ENCODE peak calls at places on chromosomes 5 and 9, in six cellular contexts. U, T, D, M, Q and X are unnamed samples.

GRCh38 chr9:3992924-3993323 is 306.9 kb downstream of the GLIS3 start:
- DNase-seq in D (no peak), Q (no peak), T (no peak), U (no peak), M (peak; percentile 68), X (no peak)

GRCh38 chr5:173003360-173003759 is 19.8 kb downstream of the ATP6V0E1 start:
- DNase-seq in D (no peak), Q (no peak), M (no peak), T (no peak), U (no peak), X (no peak)

GRCh38 chr5:14108170-14108996 is 34.8 kb upstream of the TRIO start:
- DNase-seq in M (peak; percentile 91), T (peak; percentile 72), Q (peak; percentile 62), D (peak; percentile 85), U (peak; percentile 78), X (peak; percentile 69)

GRCh38 chr9:12817702-12818101 is 42.9 kb downstream of the LURAP1L start:
- DNase-seq in Q (no peak), T (no peak), M (peak; percentile 55), D (peak; percentile 95), U (no peak), X (no peak)

GRCh38 chr5:132498152-132498551 is 7.6 kb upstream of the IRF1 start:
- DNase-seq in U (no peak), M (peak; percentile 75), Q (no peak), D (peak; percentile 59), T (no peak), X (peak; percentile 71)

GRCh38 chr9:116499986-116500871 is 186.9 kb upstream of the TRIM32 start:
- DNase-seq in Q (no peak), U (peak; percentile 25), M (peak; percentile 71), D (peak; percentile 81), T (peak; percentile 4), X (peak; percentile 92)

GRCh38 chr5:50767588-50767987 is 101.2 kb downstream of the PARP8 start:
- DNase-seq in T (no peak), U (no peak), Q (no peak), D (no peak), M (peak; percentile 41), X (no peak)

GRCh38 chr9:133476036-133476435 is 2.9 kb downstream of the SLC2A6 start:
- DNase-seq in U (no peak), Q (no peak), M (no peak), D (no peak), T (no peak), X (no peak)

GRCh38 chr5:78985407-78986223 is 505 bp upstream of the ARSB start:
- DNase-seq in M (peak; percentile 64), D (peak; percentile 68), Q (peak; percentile 26), T (peak; percentile 87), U (no peak), X (peak; percentile 40)

GRCh38 chr5:170252109-170252508 is 19.3 kb downstream of the C5orf58 start:
- DNase-seq in Q (no peak), T (no peak), D (no peak), U (no peak), M (no peak), X (no peak)

GRCh38 chr9:132216861-132217655 is 55.2 kb downstream of the NTNG2 start:
- DNase-seq in Q (no peak), M (no peak), U (no peak), D (no peak), T (peak; percentile 74), X (no peak)

GRCh38 chr5:126471875-126472537 is 48.8 kb downstream of the GRAMD2B start:
- DNase-seq in T (no peak), Q (no peak), D (peak; percentile 4), U (no peak), M (peak; percentile 88), X (peak; percentile 43)

GRCh38 chr5:22372376-22372775 is 480.8 kb downstream of the CDH12 start:
- DNase-seq in M (peak; percentile 92), Q (no peak), U (no peak), D (no peak), T (no peak), X (peak; percentile 43)

GRCh38 chr5:176784218-176785165 is 25.9 kb upstream of the UNC5A start:
- DNase-seq in D (peak; percentile 86), M (peak; percentile 78), U (no peak), T (no peak), Q (no peak), X (peak; percentile 87)

GRCh38 chr9:121860744-121861143 is 209.3 kb downstream of the DAB2IP start:
- DNase-seq in U (no peak), D (no peak), Q (peak; percentile 70), M (peak; percentile 90), T (no peak), X (peak; percentile 61)

GRCh38 chr5:8538813-8539212 is 669.9 kb downstream of the MTRR start:
- DNase-seq in T (no peak), Q (no peak), U (no peak), M (no peak), D (no peak), X (no peak)

GRCh38 chr9:114484854-114485443 is 20.3 kb downstream of the WHRN start:
- DNase-seq in Q (no peak), T (peak; percentile 88), D (peak; percentile 18), U (peak; percentile 68), M (peak; percentile 87), X (peak; percentile 79)

GRCh38 chr5:97009212-97009898 is 73.5 kb downstream of the LNPEP start:
- DNase-seq in D (no peak), T (peak; percentile 84), M (no peak), U (peak; percentile 11), Q (no peak), X (no peak)

GRCh38 chr9:36504154-36504550 is 68.5 kb upstream of the MELK start:
- DNase-seq in U (no peak), T (no peak), Q (no peak), M (no peak), D (no peak), X (no peak)

GRCh38 chr9:84642618-84643017 is 26.9 kb upstream of the NTRK2 start:
- DNase-seq in T (no peak), D (no peak), Q (no peak), M (no peak), U (no peak), X (no peak)

GRCh38 chr9:4740373-4740622 is 704 bp downstream of the AK3 start:
- DNase-seq in Q (no peak), T (no peak), D (no peak), U (no peak), M (no peak), X (no peak)

GRCh38 chr5:157172408-157172807 is 6.3 kb upstream of the GARIN3 start:
- DNase-seq in T (no peak), D (no peak), U (no peak), M (no peak), Q (no peak), X (no peak)

GRCh38 chr9:80326105-80326504 is 754.3 kb downstream of the TLE4 start:
- DNase-seq in U (no peak), M (no peak), T (no peak), Q (no peak), D (no peak), X (no peak)

GRCh38 chr5:10307206-10308148 is at the start of gene CMBL:
- DNase-seq in M (peak; percentile 48), U (peak; percentile 92), Q (peak; percentile 63), D (peak; percentile 64), T (peak; percentile 20), X (peak; percentile 73)

GRCh38 chr5:110969502-110969901 is 102.0 kb upstream of the TSLP start:
- DNase-seq in Q (no peak), T (no peak), U (no peak), M (no peak), D (no peak), X (no peak)

DNA sequence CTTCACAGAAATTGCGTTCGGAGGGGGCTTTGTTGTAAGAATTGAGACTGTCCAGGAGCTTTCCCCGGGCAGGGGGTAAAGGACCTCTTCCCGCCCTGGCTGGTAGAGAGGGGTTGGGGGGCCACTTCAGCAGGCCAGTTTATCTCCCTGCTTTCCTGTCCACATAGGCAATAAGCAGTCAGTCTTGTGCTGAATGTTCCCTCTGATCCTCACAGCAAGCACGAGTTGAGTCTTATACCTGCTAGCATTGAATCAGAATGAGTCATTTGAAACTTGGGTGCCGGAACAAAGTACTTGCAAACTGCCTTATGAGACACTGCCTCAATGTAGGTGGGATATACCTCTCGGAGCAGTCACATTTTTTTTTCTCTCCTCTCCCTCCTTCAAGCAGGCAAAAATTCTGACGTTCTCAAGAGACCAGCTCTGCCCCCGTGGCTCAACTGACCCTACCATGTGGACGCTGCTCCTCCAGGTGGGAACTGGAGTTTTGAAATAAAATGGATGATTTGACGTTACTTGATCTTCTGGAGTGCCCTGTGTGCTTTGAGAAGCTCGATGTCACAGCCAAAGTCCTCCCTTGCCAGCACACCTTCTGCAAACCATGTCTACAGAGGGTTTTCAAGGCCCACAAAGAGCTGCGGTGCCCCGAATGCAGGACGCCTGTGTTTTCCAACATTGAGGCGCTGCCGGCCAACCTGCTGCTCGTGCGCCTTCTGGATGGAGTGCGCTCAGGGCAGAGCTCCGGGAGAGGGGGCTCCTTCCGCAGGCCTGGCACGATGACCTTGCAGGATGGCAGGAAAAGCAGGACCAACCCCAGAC is 1.3 kb downstream of the SH3RF2 start:
- DNase-seq in T (peak; percentile 27), M (peak; percentile 51), U (no peak), D (peak; percentile 51), Q (no peak), X (peak; percentile 50)
- TF ChIP-seq POLR2A in T (no peak), M (no peak), U (no peak), D (no peak), Q (no peak), X (no peak)

DNA sequence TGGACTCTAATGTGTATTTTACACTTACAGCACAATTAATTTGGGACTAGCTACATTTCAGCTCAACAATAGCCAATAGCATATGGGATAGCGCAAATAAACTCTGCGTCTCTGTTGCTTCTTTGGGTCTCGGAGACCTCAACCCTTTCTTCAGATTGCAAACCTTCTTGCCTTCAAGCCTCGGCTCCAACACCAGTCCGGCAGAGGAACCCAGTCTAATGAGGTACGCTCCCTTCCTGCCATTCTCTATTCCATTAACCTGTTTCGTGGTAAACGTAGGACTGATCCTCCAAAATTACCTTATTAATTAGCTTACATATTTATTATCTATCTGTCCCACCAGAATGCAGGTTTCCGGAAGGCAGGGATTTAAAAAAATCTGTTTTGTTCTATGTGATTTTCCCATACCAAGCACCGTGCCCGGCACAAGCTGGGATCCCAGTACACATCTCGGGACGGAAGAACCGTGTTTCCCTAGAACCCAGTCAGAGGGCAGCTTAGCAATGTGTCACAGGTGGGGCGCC is 525 bp upstream of the DAPK1 start:
- DNase-seq in U (no peak), D (no peak), M (no peak), Q (no peak), T (no peak), X (peak; percentile 43)
- TF ChIP-seq POLR2A in U (no peak), D (no peak), M (no peak), Q (no peak), T (no peak), X (no peak)

DNA sequence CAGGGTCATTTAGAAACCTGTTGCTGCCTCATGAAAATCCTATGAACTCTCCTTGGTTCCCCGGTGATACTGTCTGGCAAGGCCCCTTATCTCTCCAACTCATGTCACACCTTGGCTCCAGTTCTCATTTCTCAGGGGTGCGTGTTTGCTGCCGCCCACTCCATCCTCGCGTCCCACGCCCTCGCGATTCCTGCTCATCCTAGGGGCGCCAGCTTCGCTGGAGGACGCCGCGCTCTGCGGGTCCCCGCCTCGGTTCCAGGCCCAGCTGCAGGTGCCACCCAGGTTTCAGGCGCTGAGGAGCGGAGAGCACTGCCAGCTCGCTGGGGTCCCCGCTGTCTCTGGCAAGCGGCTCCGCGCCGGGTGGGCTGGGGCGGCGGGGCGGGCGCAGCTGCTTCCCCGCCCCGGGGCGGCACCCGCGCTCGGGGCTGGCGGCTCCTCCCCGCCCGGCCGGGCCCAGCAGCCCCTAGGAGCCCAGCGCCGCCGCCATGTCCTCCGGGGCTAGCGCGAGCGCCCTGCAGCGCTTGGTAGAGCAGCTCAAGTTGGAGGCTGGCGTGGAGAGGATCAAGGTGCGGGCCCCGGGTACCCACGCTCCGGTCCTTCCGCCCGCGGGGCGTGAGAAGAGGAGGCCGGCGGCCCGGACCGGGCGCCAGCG is at the start of gene GNG10:
- DNase-seq in T (peak; percentile 64), M (peak; percentile 52), D (peak; percentile 54), U (peak; percentile 88), Q (peak; percentile 67), X (peak; percentile 69)
- TF ChIP-seq POLR2A in T (peak; percentile 44), M (peak; percentile 62), D (peak; percentile 61), U (peak; percentile 63), Q (no peak), X (peak; percentile 46)

GRCh38 chr9:129486496-129487306 is 134.2 kb downstream of the C9orf50 start:
- DNase-seq in D (peak; percentile 82), U (no peak), T (no peak), M (peak; percentile 57), Q (peak; percentile 76), X (no peak)
- TF ChIP-seq POLR2A in D (no peak), U (no peak), T (no peak), M (no peak), Q (no peak), X (no peak)